ENCODE peak calls at places on chromosomes 2 and 18, in seven cellular contexts. L is HepG2, U is K562, E is aorta, O is right cardiac atrium, A is transverse colon, I is A549. Y is an unnamed sample.

GRCh38 chr2:37287966-37288365 is 36.7 kb downstream of the PRKD3 start:
- DNase-seq in L (peak; percentile 21), U (no peak), E (no peak), O (no peak), A (no peak), I (peak; percentile 40), Y (no peak)

GRCh38 chr2:138028538-138028937 is 64.3 kb downstream of the HNMT start:
- DNase-seq in L (no peak), U (no peak), E (no peak), O (peak; percentile 27), A (no peak), I (no peak), Y (no peak)

GRCh38 chr2:186518291-186518690 is 32.2 kb downstream of the ZC3H15 start:
- DNase-seq in L (no peak), U (no peak), E (no peak), O (no peak), A (no peak), I (no peak), Y (no peak)

GRCh38 chr2:142892715-142893114 is 15.3 kb downstream of the KYNU start:
- DNase-seq in L (peak; percentile 47), U (no peak), E (no peak), O (no peak), A (no peak), I (no peak), Y (no peak)

GRCh38 chr2:166106431-166107015 is 21.3 kb downstream of the SCN1A start:
- DNase-seq in L (peak; percentile 19), U (no peak), E (no peak), O (no peak), A (no peak), I (peak; percentile 26), Y (no peak)

GRCh38 chr2:241138471-241138870 is 10.8 kb downstream of the PASK start:
- DNase-seq in L (no peak), U (no peak), E (peak; percentile 42), O (no peak), A (no peak), I (no peak), Y (no peak)

GRCh38 chr2:131039908-131040660 is 53.2 kb downstream of the FAM168B start:
- DNase-seq in L (no peak), U (no peak), E (no peak), O (no peak), A (no peak), I (no peak), Y (peak; percentile 48)

GRCh38 chr2:26712486-26713465 is 20.3 kb downstream of the KCNK3 start:
- DNase-seq in L (no peak), U (no peak), E (no peak), O (no peak), A (no peak), I (no peak), Y (no peak)

GRCh38 chr2:54480025-54480424 is 23.9 kb downstream of the SPTBN1 start:
- DNase-seq in L (no peak), U (no peak), E (no peak), O (no peak), A (no peak), I (no peak), Y (no peak)

GRCh38 chr2:122138561-122138960 is 383.1 kb downstream of the TSN start:
- DNase-seq in L (no peak), U (no peak), E (no peak), O (no peak), A (no peak), I (no peak), Y (no peak)

GRCh38 chr18:74115046-74115445 is 32.6 kb downstream of the FBXO15 start:
- DNase-seq in L (no peak), U (no peak), E (no peak), O (no peak), A (no peak), I (no peak), Y (no peak)

GRCh38 chr2:26316041-26316440 is 29.9 kb upstream of the SELENOI start:
- DNase-seq in L (peak; percentile 35), U (no peak), E (no peak), O (no peak), A (no peak), I (peak; percentile 64), Y (no peak)

GRCh38 chr18:24695168-24695567 is 234.7 kb downstream of the HRH4 start:
- DNase-seq in L (no peak), U (no peak), E (no peak), O (no peak), A (no peak), I (no peak), Y (no peak)

GRCh38 chr2:85413592-85414421 is 3.6 kb upstream of the CAPG start:
- DNase-seq in L (no peak), U (peak; percentile 90), E (peak; percentile 89), O (peak; percentile 77), A (peak; percentile 76), I (no peak), Y (no peak)

GRCh38 chr2:234996467-234997270 is 44.9 kb downstream of the SH3BP4 start:
- DNase-seq in L (peak; percentile 86), U (no peak), E (no peak), O (peak; percentile 55), A (no peak), I (peak; percentile 59), Y (no peak)

GRCh38 chr2:240464514-240465241 is 29.2 kb downstream of the GPC1 start:
- DNase-seq in L (no peak), U (no peak), E (peak; percentile 69), O (peak; percentile 18), A (no peak), I (no peak), Y (peak; percentile 38)

GRCh38 chr2:70708376-70709199 is 59.4 kb downstream of the ADD2 start:
- DNase-seq in L (no peak), U (no peak), E (no peak), O (no peak), A (no peak), I (no peak), Y (no peak)

GRCh38 chr18:63837556-63837955 is 49.9 kb upstream of the SERPINB2 start:
- DNase-seq in L (no peak), U (no peak), E (no peak), O (no peak), A (no peak), I (no peak), Y (no peak)
- H3K4me3 ChIP-seq in L (no peak overlapping the region), U (no peak overlapping the region), E (no peak overlapping the region), O (no peak overlapping the region), A (no peak overlapping the region), I (no peak overlapping the region), Y (no peak overlapping the region)

GRCh38 chr2:110752871-110753270 is 20.5 kb downstream of the ACOXL start:
- DNase-seq in L (no peak), U (no peak), E (no peak), O (no peak), A (no peak), I (no peak), Y (no peak)

GRCh38 chr2:110751642-110752041 is 19.3 kb downstream of the ACOXL start:
- DNase-seq in L (no peak), U (no peak), E (no peak), O (no peak), A (no peak), I (no peak), Y (no peak)

GRCh38 chr2:110759411-110759810 is 27.0 kb downstream of the ACOXL start:
- DNase-seq in L (no peak), U (no peak), E (no peak), O (no peak), A (no peak), I (no peak), Y (no peak)

DNA sequence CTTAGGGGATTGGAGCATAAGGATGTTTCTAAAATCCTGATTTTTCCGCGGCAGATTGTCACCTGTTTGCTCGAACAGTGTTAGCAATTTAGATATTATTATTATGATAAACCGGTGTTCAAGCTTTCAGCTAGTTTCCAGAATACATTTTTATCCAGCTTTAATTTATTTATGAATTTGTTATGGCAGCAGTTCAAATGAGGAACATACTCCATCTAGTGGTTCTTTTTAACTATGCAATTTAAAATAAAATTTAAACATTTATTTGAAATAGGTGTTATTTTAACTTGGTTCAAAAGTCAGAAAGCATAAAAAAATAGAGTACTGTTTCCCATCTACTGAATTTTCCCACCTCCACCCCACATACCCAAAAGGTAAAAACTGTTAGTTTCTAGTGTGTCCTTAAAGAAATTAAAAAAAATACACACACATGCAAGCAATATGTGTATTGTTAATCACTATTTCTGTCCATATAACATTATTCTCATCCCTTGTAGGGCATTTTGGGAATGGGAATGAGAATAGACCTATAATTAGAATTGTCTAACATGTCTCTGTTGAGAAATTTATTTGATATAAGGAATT is 23.2 kb downstream of the ACOXL start:
- DNase-seq in L (no peak), U (no peak), E (no peak), O (no peak), A (no peak), I (no peak), Y (no peak)
- H3K27ac ChIP-seq in L (no peak overlapping the region), U (no peak overlapping the region), E (no peak overlapping the region), O (no peak overlapping the region), A (no peak overlapping the region), I (no peak overlapping the region), Y (no peak overlapping the region)

DNA sequence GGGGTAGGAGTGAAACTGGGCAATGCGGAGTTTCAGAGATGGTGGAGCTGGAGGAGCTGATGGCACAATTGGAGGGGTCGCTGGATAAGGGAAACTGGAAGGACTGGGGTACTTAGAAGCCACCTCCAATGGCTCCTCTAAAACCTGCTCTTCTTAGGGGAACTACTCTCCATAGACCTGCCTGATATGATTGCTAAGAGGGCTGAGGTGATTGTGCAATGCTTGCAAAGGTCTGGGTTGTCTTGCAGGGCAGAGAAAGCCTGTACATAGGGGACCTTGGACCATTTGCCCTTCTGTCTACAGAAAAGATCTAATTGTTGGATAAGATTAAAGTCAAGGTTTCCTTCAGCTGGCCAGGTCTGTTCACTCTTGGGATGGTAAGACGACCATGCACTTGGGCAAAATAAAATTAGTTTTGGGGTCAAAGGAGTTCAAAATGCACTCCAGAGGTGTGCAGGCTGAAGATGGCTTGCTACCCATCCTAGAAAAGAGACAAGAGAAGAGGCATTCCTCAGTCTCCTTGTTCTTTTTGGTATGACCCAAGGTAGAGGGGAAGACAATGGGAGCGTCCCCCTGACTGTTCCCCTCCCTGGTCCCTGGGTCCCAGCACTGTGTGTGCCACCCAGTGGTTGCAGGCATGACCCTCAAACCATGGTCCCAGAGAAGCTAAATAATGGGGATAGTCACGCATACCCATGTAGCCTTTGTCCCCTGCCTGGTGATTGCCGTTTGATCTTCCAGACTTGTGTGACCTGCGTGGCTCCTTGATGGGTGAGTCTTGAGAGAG is 41.1 kb downstream of the STK17B start:
- DNase-seq in L (no peak), U (no peak), E (no peak), O (peak; percentile 13), A (no peak), I (no peak), Y (no peak)
- H3K9me3 ChIP-seq in L (no peaks in the 10 kb centered on the region), U (no peaks in the 10 kb centered on the region), E (peaks cover 15% of the 10 kb centered on the region), O (peaks cover 23% of the 10 kb centered on the region), A (peaks cover 48% of the 10 kb centered on the region), I (peaks cover 26% of the 10 kb centered on the region), Y (peaks cover 55% of the 10 kb centered on the region)

GRCh38 chr2:190469770-190470169 is 61.6 kb downstream of the MFSD6 start:
- DNase-seq in L (no peak), U (peak; percentile 35), E (no peak), O (peak; percentile 52), A (peak; percentile 53), I (peak; percentile 91), Y (no peak)

GRCh38 chr2:190465060-190465459 is 56.9 kb downstream of the MFSD6 start:
- DNase-seq in L (no peak), U (no peak), E (no peak), O (no peak), A (no peak), I (no peak), Y (no peak)

GRCh38 chr2:190468814-190469569 is 60.8 kb downstream of the MFSD6 start:
- DNase-seq in L (peak; percentile 40), U (peak; percentile 58), E (no peak), O (peak; percentile 87), A (peak; percentile 83), I (peak; percentile 86), Y (no peak)

GRCh38 chr2:190467575-190468083 is 59.5 kb downstream of the MFSD6 start:
- DNase-seq in L (no peak), U (no peak), E (no peak), O (peak; percentile 63), A (no peak), I (no peak), Y (no peak)

GRCh38 chr2:190466819-190467444 is 58.8 kb downstream of the MFSD6 start:
- DNase-seq in L (peak; percentile 62), U (no peak), E (no peak), O (peak; percentile 25), A (no peak), I (no peak), Y (no peak)
- H3K4me3 ChIP-seq in L (no peak overlapping the region), U (no peak overlapping the region), E (no peak overlapping the region), O (no peak overlapping the region), A (no peak overlapping the region), I (no peak overlapping the region), Y (no peak overlapping the region)